ENCODE peak calls at places on chromosome 7, in ten cellular contexts. T is left ventricle myocardium superior; E is CD4-positive, alpha-beta T cell; C is activated CD8-positive, alpha-beta T cell treated with anti-CD3 and anti-CD28 coated beads, Interleukin-2, amount 10 ng/mL, durations not matched to agents 7 days and 5 days; X is Right ventricle myocardium superior; M is activated naive CD4-positive, alpha-beta T cell treated with anti-CD3 and anti-CD28 coated beads, Interleukin-2, amount 50 U/mL, for 72 hours; W is right cardiac atrium; H is CD8-positive, alpha-beta T cell; P is activated CD8-positive, alpha-beta memory T cell treated with anti-CD3 and anti-CD28 coated beads, Interleukin-2, amount 10 ng/mL, durations not matched to agents 7 days and 5 days; K is foreskin keratinocyte. L is an unnamed sample.

GRCh38 chr7:151628846-151629604 is 109.3 kb upstream of the RHEB start:
- ATAC-seq in X (no peak), K (no peak), M (no peak), T (no peak), H (no peak), E (no peak), W (no peak), P (no peak), C (no peak), L (no peak)

GRCh38 chr7:80611779-80612178 is 26.7 kb upstream of the CD36 start:
- ATAC-seq in X (peak), K (no peak), E (no peak), C (no peak), M (no peak), P (no peak), H (no peak), T (peak), W (peak), L (peak)

GRCh38 chr7:116152276-116152675 is 58.1 kb upstream of the TES start:
- ATAC-seq in M (no peak), P (no peak), W (no peak), E (no peak), T (no peak), X (no peak), K (no peak), H (no peak), C (no peak), L (peak)

GRCh38 chr7:108257954-108258353 is 127.8 kb upstream of the LAMB4 start:
- ATAC-seq in T (no peak), W (no peak), E (no peak), X (no peak), C (no peak), M (no peak), P (no peak), K (no peak), H (no peak), L (no peak)

GRCh38 chr7:140189917-140190316 is 13.1 kb upstream of the KDM7A start:
- ATAC-seq in T (no peak), W (peak), X (no peak), E (no peak), P (no peak), K (no peak), H (no peak), C (no peak), M (no peak), L (no peak)

GRCh38 chr7:3301831-3302618 is 973 bp downstream of the SDK1 start:
- ATAC-seq in K (no peak), T (peak), X (peak), E (no peak), H (no peak), C (no peak), P (no peak), W (peak), M (no peak), L (peak)

GRCh38 chr7:36944843-36945242 is 220.5 kb upstream of the AOAH start:
- ATAC-seq in P (no peak), H (no peak), X (no peak), E (no peak), T (no peak), K (no peak), M (no peak), W (no peak), C (no peak), L (no peak)

GRCh38 chr7:114598946-114599345 is 184.3 kb downstream of the FOXP2 start:
- ATAC-seq in M (no peak), K (no peak), W (no peak), P (no peak), C (no peak), T (no peak), E (no peak), H (no peak), X (no peak), L (no peak)

GRCh38 chr7:6545398-6546126 is 5.7 kb downstream of the GRID2IP start:
- ATAC-seq in X (no peak), H (no peak), C (no peak), K (no peak), E (peak), T (no peak), W (no peak), M (no peak), P (no peak), L (no peak)